ENCODE peak calls at places on chromosomes 16 and 17, in five cellular contexts. X, C, J, W and I are unnamed samples.

GRCh38 chr17:19753049-19753444 is 4.9 kb upstream of the ALDH3A1 start:
- DNase-seq in X (peak; percentile 85), W (no peak), J (peak; percentile 96), C (no peak), I (no peak)

GRCh38 chr17:36089888-36090836 is at the start of gene CCL3:
- DNase-seq in X (peak; percentile 2), J (peak; percentile 11), W (peak; percentile 76), C (no peak), I (no peak)

GRCh38 chr16:57752581-57753447 is 17.2 kb downstream of the KATNB1 start:
- DNase-seq in W (no peak), J (no peak), C (no peak), X (no peak), I (no peak)

GRCh38 chr17:68507581-68507980 is 4.6 kb upstream of the PRKAR1A start:
- DNase-seq in W (no peak), X (no peak), C (no peak), J (no peak), I (no peak)

GRCh38 chr17:81401727-81402529 is 6.7 kb downstream of the BAHCC1 start:
- DNase-seq in X (peak; percentile 35), J (no peak), W (no peak), C (no peak), I (no peak)

GRCh38 chr17:79325707-79326106 is 251.1 kb downstream of the ENGASE start:
- DNase-seq in W (no peak), J (no peak), X (no peak), C (no peak), I (no peak)

GRCh38 chr17:51016099-51016498 is 104.6 kb downstream of the SPAG9 start:
- DNase-seq in W (no peak), C (no peak), J (no peak), X (no peak), I (no peak)

GRCh38 chr17:14746784-14747575 is 446.1 kb downstream of the HS3ST3B1 start:
- DNase-seq in J (no peak), X (no peak), C (no peak), W (no peak), I (no peak)

GRCh38 chr17:31724026-31724425 is 135.0 kb downstream of the COPRS start:
- DNase-seq in C (no peak), X (peak; percentile 86), W (no peak), J (peak; percentile 4), I (no peak)

GRCh38 chr17:19299866-19300265 is 62.7 kb downstream of the B9D1 start:
- DNase-seq in J (no peak), X (no peak), W (no peak), C (no peak), I (no peak)

GRCh38 chr16:4366016-4366415 is 5.6 kb upstream of the VASN start:
- DNase-seq in W (no peak), C (no peak), J (no peak), X (no peak), I (no peak)

GRCh38 chr17:16415031-16415924 is at the start of gene TRPV2:
- DNase-seq in C (no peak), W (peak; percentile 70), X (no peak), J (no peak), I (peak; percentile 64)

GRCh38 chr17:40422990-40423611 is 5.4 kb upstream of the TOP2A start:
- DNase-seq in X (no peak), C (no peak), W (no peak), J (no peak), I (no peak)

GRCh38 chr16:16036359-16036792 is 87.0 kb downstream of the ABCC1 start:
- DNase-seq in C (no peak), W (no peak), J (no peak), X (no peak), I (no peak)

GRCh38 chr17:18187816-18188761 is 4.5 kb downstream of the ALKBH5 start:
- DNase-seq in W (no peak), J (peak; percentile 67), X (peak; percentile 76), C (no peak), I (no peak)

GRCh38 chr17:7931709-7932482 is at the start of the genes CNTROB and TRAPPC1:
- DNase-seq in X (peak; percentile 100), J (peak; percentile 99), C (peak; percentile 98), W (peak; percentile 99), I (peak; percentile 100)

GRCh38 chr17:63171428-63172205 is 205.6 kb downstream of the TANC2 start:
- DNase-seq in W (no peak), J (peak; percentile 32), C (no peak), X (peak; percentile 36), I (no peak)

GRCh38 chr16:29815032-29815721 is 775 bp upstream of the PAGR1 start:
- DNase-seq in J (no peak), C (no peak), X (peak; percentile 45), W (peak; percentile 71), I (peak; percentile 38)

GRCh38 chr16:57994778-57995177 is 5.7 kb downstream of the ZNF319 start:
- DNase-seq in X (peak; percentile 48), W (peak; percentile 47), C (no peak), J (peak; percentile 22), I (peak; percentile 64)

GRCh38 chr16:15907863-15908478 is 19.6 kb upstream of the CEP20 start:
- DNase-seq in W (peak; percentile 38), J (peak; percentile 48), X (peak; percentile 38), C (no peak), I (peak; percentile 8)

GRCh38 chr17:71975998-71976649 is 144.7 kb upstream of the SOX9 start:
- DNase-seq in W (no peak), J (peak; percentile 98), X (peak; percentile 98), C (no peak), I (peak; percentile 55)

GRCh38 chr17:64580384-64581307 is 73.9 kb downstream of the CEP95 start:
- DNase-seq in X (no peak), W (no peak), C (no peak), J (no peak), I (no peak)

GRCh38 chr17:39674702-39675389 is 6.6 kb downstream of the PNMT start:
- DNase-seq in J (no peak), W (no peak), C (no peak), X (no peak), I (peak; percentile 69)

GRCh38 chr17:76934561-76935320 is 66.5 kb downstream of the MGAT5B start:
- DNase-seq in C (no peak), J (no peak), X (peak; percentile 72), W (no peak), I (no peak)

GRCh38 chr17:79974786-79975497 is 60.7 kb downstream of the TBC1D16 start:
- DNase-seq in W (peak; percentile 28), X (no peak), C (no peak), J (no peak), I (peak; percentile 65)

GRCh38 chr16:48720266-48720665 is 110.3 kb upstream of the N4BP1 start:
- DNase-seq in X (peak; percentile 18), C (no peak), W (no peak), J (peak; percentile 19), I (no peak)

GRCh38 chr17:28547623-28548416 is 4.6 kb downstream of the UNC119 start:
- DNase-seq in X (peak; percentile 82), J (peak; percentile 50), C (no peak), W (peak; percentile 80), I (peak; percentile 82)

GRCh38 chr16:55328611-55329569 is 4.9 kb downstream of the IRX6 start:
- DNase-seq in C (no peak), X (no peak), W (no peak), J (no peak), I (no peak)